ENCODE peak calls at places on chromosome 5, in nine cellular contexts. N is DMS53, S is neuronal stem cell, G is WTC11, K is left cardiac atrium, Y is omental fat pad, Q is uterus, L is activated T-cell treated with anti-CD3 and anti-CD28 coated beads for 4 hours, M is NCI-H1092. J is an unnamed sample.

GRCh38 chr5:158406884-158407790 is 548.2 kb upstream of the CLINT1 start:
- DNase-seq in N (no peak), S (no peak), G (no peak), K (no peak), Y (no peak), Q (no peak), L (no peak), M (no peak), J (peak; percentile 83)

GRCh38 chr5:39106332-39106731 is 32.1 kb upstream of the RICTOR start:
- DNase-seq in N (peak; percentile 5), S (no peak), G (no peak), K (no peak), Y (no peak), Q (no peak), L (no peak), M (no peak), J (peak; percentile 22)

GRCh38 chr5:113331201-113331551 is 103.6 kb downstream of the TSSK1B start:
- DNase-seq in N (peak; percentile 66), S (no peak), G (no peak), K (no peak), Y (no peak), Q (no peak), L (no peak), M (no peak), J (no peak)

GRCh38 chr5:160116991-160117390 is 2.3 kb downstream of the PWWP2A start:
- DNase-seq in N (no peak), S (no peak), G (no peak), K (no peak), Y (no peak), Q (no peak), L (no peak), M (no peak), J (no peak)

GRCh38 chr5:119452060-119452372 is 281 bp upstream of the HSD17B4 start:
- DNase-seq in N (no peak), S (no peak), G (no peak), K (no peak), Y (no peak), Q (no peak), L (no peak), M (no peak), J (no peak)

GRCh38 chr5:36728697-36729543 is 122.5 kb downstream of the SLC1A3 start:
- DNase-seq in N (peak; percentile 78), S (peak; percentile 61), G (no peak), K (no peak), Y (no peak), Q (no peak), L (no peak), M (peak; percentile 43), J (peak; percentile 67)

GRCh38 chr5:73121109-73121443 is 701 bp downstream of the TMEM171 start:
- DNase-seq in N (peak; percentile 42), S (no peak), G (no peak), K (no peak), Y (no peak), Q (no peak), L (no peak), M (no peak), J (peak; percentile 49)

GRCh38 chr5:75885849-75886596 is 168.8 kb upstream of the POC5 start:
- DNase-seq in N (peak; percentile 52), S (no peak), G (peak; percentile 34), K (no peak), Y (no peak), Q (no peak), L (no peak), M (no peak), J (peak; percentile 15)

GRCh38 chr5:116998024-116998423 is 423.4 kb upstream of the SEMA6A start:
- DNase-seq in N (no peak), S (no peak), G (no peak), K (no peak), Y (no peak), Q (no peak), L (no peak), M (no peak), J (no peak)

GRCh38 chr5:178994580-178995340 is at the start of gene GRM6:
- DNase-seq in N (no peak), S (peak; percentile 35), G (peak; percentile 61), K (no peak), Y (no peak), Q (no peak), L (no peak), M (no peak), J (no peak)

GRCh38 chr5:143636951-143637528 is 174.9 kb upstream of the HMHB1 start:
- DNase-seq in N (peak; percentile 31), S (no peak), G (no peak), K (no peak), Y (no peak), Q (no peak), L (no peak), M (no peak), J (peak; percentile 48)

GRCh38 chr5:160079753-160080152 is 39.5 kb downstream of the PWWP2A start:
- DNase-seq in N (no peak), S (no peak), G (no peak), K (no peak), Y (no peak), Q (no peak), L (no peak), M (no peak), J (no peak)

GRCh38 chr5:81852277-81853004 is 101.5 kb upstream of the SSBP2 start:
- DNase-seq in N (peak; percentile 38), S (peak; percentile 29), G (peak; percentile 55), K (peak; percentile 32), Y (no peak), Q (peak; percentile 33), L (no peak), M (peak; percentile 20), J (peak; percentile 22)

GRCh38 chr5:89728750-89729149 is 680.8 kb downstream of the CETN3 start:
- DNase-seq in N (no peak), S (no peak), G (no peak), K (peak; percentile 44), Y (no peak), Q (peak; percentile 44), L (no peak), M (no peak), J (no peak)

GRCh38 chr5:35679351-35679750 is 61.7 kb downstream of the SPEF2 start:
- DNase-seq in N (peak; percentile 40), S (no peak), G (no peak), K (no peak), Y (no peak), Q (no peak), L (no peak), M (no peak), J (no peak)

GRCh38 chr5:150081541-150082283 is 4.6 kb downstream of the CSF1R start:
- DNase-seq in N (no peak), S (no peak), G (no peak), K (peak; percentile 72), Y (no peak), Q (peak; percentile 48), L (no peak), M (no peak), J (peak; percentile 19)

GRCh38 chr5:90675222-90675621 is 116.6 kb downstream of the ADGRV1 start:
- DNase-seq in N (peak; percentile 94), S (no peak), G (no peak), K (no peak), Y (no peak), Q (no peak), L (no peak), M (no peak), J (no peak)

GRCh38 chr5:67124556-67124955 is 72.0 kb downstream of the CD180 start:
- DNase-seq in N (no peak), S (no peak), G (no peak), K (no peak), Y (no peak), Q (no peak), L (no peak), M (no peak), J (no peak)

GRCh38 chr5:142874537-142874936 is 104.4 kb downstream of the ARHGAP26 start:
- DNase-seq in N (peak; percentile 89), S (no peak), G (no peak), K (peak; percentile 91), Y (no peak), Q (peak; percentile 57), L (no peak), M (no peak), J (peak; percentile 60)

GRCh38 chr5:143662020-143662419 is 149.9 kb upstream of the HMHB1 start:
- DNase-seq in N (peak; percentile 66), S (no peak), G (no peak), K (no peak), Y (no peak), Q (no peak), L (no peak), M (no peak), J (peak; percentile 33)

GRCh38 chr5:78641060-78641474 is 7.5 kb downstream of the LHFPL2 start:
- DNase-seq in N (peak; percentile 10), S (no peak), G (no peak), K (no peak), Y (no peak), Q (no peak), L (no peak), M (no peak), J (peak; percentile 10)

GRCh38 chr5:175534070-175534932 is 55.9 kb downstream of the SFXN1 start:
- DNase-seq in N (peak; percentile 96), S (peak; percentile 80), G (peak; percentile 92), K (peak; percentile 82), Y (peak; percentile 29), Q (peak; percentile 59), L (peak; percentile 73), M (peak; percentile 63), J (peak; percentile 78)

GRCh38 chr5:52896524-52897237 is 92.5 kb upstream of the ITGA2 start:
- DNase-seq in N (no peak), S (no peak), G (no peak), K (no peak), Y (no peak), Q (no peak), L (no peak), M (no peak), J (peak; percentile 87)

GRCh38 chr5:115389799-115390382 is 93.4 kb upstream of the CCDC112 start:
- DNase-seq in N (peak; percentile 52), S (no peak), G (peak; percentile 68), K (peak; percentile 29), Y (no peak), Q (no peak), L (no peak), M (no peak), J (no peak)

GRCh38 chr5:180831139-180832080 is 28.8 kb upstream of the MGAT1 start:
- DNase-seq in N (peak; percentile 89), S (peak; percentile 40), G (peak; percentile 77), K (peak; percentile 89), Y (no peak), Q (peak; percentile 87), L (peak; percentile 65), M (peak; percentile 16), J (peak; percentile 75)

GRCh38 chr5:103800728-103801127 is 238.1 kb upstream of the NUDT12 start:
- DNase-seq in N (no peak), S (no peak), G (no peak), K (no peak), Y (no peak), Q (no peak), L (no peak), M (no peak), J (peak; percentile 16)

GRCh38 chr5:144084971-144085370 is 85.5 kb downstream of the YIPF5 start:
- DNase-seq in N (no peak), S (no peak), G (no peak), K (no peak), Y (no peak), Q (no peak), L (no peak), M (no peak), J (no peak)